ENCODE peak calls at places on chromosomes 12 and 14, in five cellular contexts. N is HepG2, G is K562, W is H1, S is GM12878. U is an unnamed sample.

GRCh38 chr12:30088259-30088995 is 304.7 kb upstream of the TMTC1 start:
- DNase-seq in W (no peak), N (no peak), G (no peak), S (no peak), U (no peak)

GRCh38 chr12:56374726-56375597 is 12.3 kb upstream of the APOF start:
- DNase-seq in G (no peak), S (no peak), W (no peak), N (peak; percentile 62), U (no peak)

GRCh38 chr12:87368259-87368658 is 660.9 kb downstream of the C12orf50 start:
- DNase-seq in G (no peak), S (no peak), N (no peak), W (no peak), U (no peak)

GRCh38 chr12:113779774-113780173 is 186.4 kb downstream of the RBM19 start:
- DNase-seq in N (no peak), S (no peak), G (no peak), W (no peak), U (no peak)

GRCh38 chr12:3770891-3771290 is 18.0 kb upstream of the CRACR2A start:
- DNase-seq in N (no peak), W (no peak), G (no peak), S (no peak), U (no peak)

GRCh38 chr14:68772761-68773381 is 20.0 kb downstream of the ZFP36L1 start:
- DNase-seq in N (no peak), W (no peak), S (no peak), G (no peak), U (no peak)

GRCh38 chr14:104970231-104971068 is 7.7 kb downstream of the AHNAK2 start:
- DNase-seq in G (peak; percentile 34), S (no peak), W (no peak), N (no peak), U (peak; percentile 56)

GRCh38 chr14:36238666-36239363 is 62.3 kb upstream of the PTCSC3 start:
- DNase-seq in W (no peak), S (no peak), N (no peak), G (no peak), U (no peak)

GRCh38 chr14:91344107-91344506 is 73.5 kb downstream of the CCDC88C start:
- DNase-seq in N (no peak), W (no peak), G (no peak), S (no peak), U (no peak)

GRCh38 chr12:116053479-116054195 is 223.9 kb downstream of the MED13L start:
- DNase-seq in N (peak; percentile 71), W (no peak), S (no peak), G (no peak), U (no peak)

GRCh38 chr12:108004368-108004767 is 124.7 kb upstream of the WSCD2 start:
- DNase-seq in G (peak; percentile 14), S (no peak), N (no peak), W (no peak), U (no peak)

GRCh38 chr12:122350444-122350843 is 72.0 kb downstream of the CLIP1 start:
- DNase-seq in S (no peak), W (no peak), G (peak; percentile 25), N (no peak), U (no peak)

GRCh38 chr12:91565246-91565645 is 382.6 kb upstream of the DCN start:
- DNase-seq in N (no peak), G (no peak), W (no peak), S (no peak), U (no peak)

GRCh38 chr12:58095002-58095401 is 153.6 kb downstream of the ATP23 start:
- DNase-seq in G (no peak), N (no peak), S (no peak), W (no peak), U (no peak)

GRCh38 chr14:61460853-61461611 is 139.7 kb downstream of the PRKCH start:
- DNase-seq in G (peak; percentile 12), S (no peak), W (peak; percentile 42), N (peak; percentile 58), U (no peak)

GRCh38 chr12:67355428-67356385 is 86.5 kb downstream of the CAND1 start:
- DNase-seq in W (no peak), N (peak; percentile 42), S (peak; percentile 16), G (peak; percentile 22), U (peak; percentile 34)

GRCh38 chr12:52434096-52434733 is at the start of gene KRT75:
- DNase-seq in G (no peak), S (no peak), N (no peak), W (no peak), U (no peak)

GRCh38 chr12:62631531-62632520 is 165.2 kb downstream of the MON2 start:
- DNase-seq in W (peak; percentile 84), S (no peak), G (no peak), N (peak; percentile 25), U (no peak)

GRCh38 chr14:34920339-34920738 is 45.2 kb upstream of the BAZ1A start:
- DNase-seq in W (no peak), S (no peak), G (no peak), N (no peak), U (no peak)

GRCh38 chr12:74537126-74537706 is 419 bp upstream of the ATXN7L3B start:
- DNase-seq in N (peak; percentile 56), G (peak; percentile 25), S (peak; percentile 48), W (no peak), U (peak; percentile 50)

GRCh38 chr12:112198120-112198733 is 72.9 kb downstream of the TRAFD1 start:
- DNase-seq in N (peak; percentile 64), S (no peak), W (peak; percentile 82), G (peak; percentile 42), U (peak; percentile 41)

GRCh38 chr12:57224973-57225679 is 4.4 kb upstream of the SHMT2 start:
- DNase-seq in W (peak; percentile 94), N (no peak), S (no peak), G (no peak), U (no peak)

DNA sequence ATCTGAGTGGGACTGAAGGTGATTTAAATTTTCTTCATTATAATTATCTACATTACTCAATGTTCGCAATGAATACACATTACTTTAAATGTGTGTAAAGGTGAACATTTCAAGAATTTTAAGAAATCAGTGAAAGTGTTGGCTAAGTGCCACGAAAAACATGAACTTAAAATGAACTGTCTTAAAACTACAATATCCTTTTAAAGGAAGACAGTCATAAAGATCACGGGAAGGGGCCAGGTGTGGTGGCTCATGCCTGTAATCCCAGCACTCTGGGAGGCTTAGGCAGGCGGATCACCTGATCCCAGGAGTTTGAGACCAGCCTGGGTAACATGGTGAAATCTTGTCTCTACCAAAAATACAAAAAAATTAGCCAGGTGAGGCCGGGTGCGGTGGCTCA is 11.2 kb downstream of the MOK start:
- DNase-seq in W (no peak), S (no peak), G (no peak), N (no peak), U (no peak)
- TF ChIP-seq SP1 in W (no peak), S (no peak), G (no peak), N (no peak), U (no peak)

DNA sequence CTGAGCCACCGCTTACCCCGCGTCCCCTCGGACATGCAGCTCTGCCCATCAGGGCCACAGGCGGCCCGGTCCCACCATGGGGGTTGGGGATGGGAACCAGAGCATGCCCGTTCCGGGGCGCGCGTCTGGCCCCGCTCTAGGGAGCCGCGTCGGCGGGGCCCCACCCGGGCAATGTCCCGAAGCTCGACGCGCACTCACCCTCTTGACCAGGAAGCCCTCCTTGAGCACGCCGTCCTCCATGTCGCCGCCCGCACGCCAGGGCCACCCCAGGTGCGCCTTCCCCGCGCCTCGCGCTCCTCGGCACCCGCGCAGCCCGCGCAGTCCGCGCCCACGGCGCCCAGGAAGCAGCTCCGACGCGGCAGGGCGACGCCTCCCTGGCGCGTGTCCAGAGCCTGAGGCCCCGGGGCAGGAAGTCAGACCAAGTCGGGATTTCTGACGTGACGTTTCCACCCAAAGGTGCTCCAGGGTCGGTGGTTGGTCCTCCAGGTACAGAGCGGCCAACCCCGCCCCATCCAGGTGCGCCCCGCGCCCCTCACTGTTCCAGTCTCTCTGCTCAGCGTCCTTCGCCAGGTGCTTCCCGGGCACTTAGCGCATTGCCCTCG is at the start of gene PLEK2:
- DNase-seq in S (no peak), G (no peak), N (no peak), W (peak; percentile 67), U (peak; percentile 81)
- TF ChIP-seq POLR2A in S (no peak), G (no peak), N (no peak), W (no peak), U (peak; percentile 47)

DNA sequence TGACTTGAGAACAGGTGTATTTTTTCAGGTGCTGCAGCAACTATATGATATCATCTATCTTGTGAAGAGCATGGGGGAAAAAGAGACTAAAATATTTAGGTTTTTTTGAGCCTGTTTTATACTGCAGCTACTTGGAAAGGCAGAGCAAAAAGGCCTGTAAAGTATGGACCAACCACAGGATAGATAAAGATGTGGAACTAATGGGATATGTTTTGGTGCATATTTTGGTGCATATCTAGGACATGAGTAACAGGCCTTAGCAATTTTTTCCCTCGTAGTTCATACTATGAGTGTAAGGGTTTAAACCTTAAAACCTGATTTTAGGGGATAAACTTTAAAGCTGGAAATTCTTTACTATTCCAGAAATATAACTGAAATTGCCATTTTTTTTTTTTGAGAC is 6.0 kb upstream of the GTSF1 start:
- DNase-seq in N (no peak), S (no peak), G (no peak), W (no peak), U (no peak)
- H3K4me2 ChIP-seq in N (no peak overlapping the region), S (no peak overlapping the region), G (no peak overlapping the region), W (no peak overlapping the region), U (no peak overlapping the region)

GRCh38 chr12:34402899-34403705 is 380.8 kb downstream of the ALG10 start:
- DNase-seq in N (no peak), S (no peak), W (peak; percentile 1), G (peak; percentile 1), U (no peak)

GRCh38 chr12:34400986-34401658 is 378.8 kb downstream of the ALG10 start:
- DNase-seq in G (peak; percentile 1), N (no peak), W (peak; percentile 6), S (no peak), U (no peak)

GRCh38 chr12:34402228-34402898 is 380.1 kb downstream of the ALG10 start:
- DNase-seq in N (no peak), S (no peak), G (peak; percentile 4), W (peak; percentile 13), U (no peak)

GRCh38 chr12:34400423-34400881 is 378.2 kb downstream of the ALG10 start:
- DNase-seq in G (no peak), W (peak; percentile 6), N (no peak), S (no peak), U (no peak)

GRCh38 chr12:34401659-34402227 is 379.4 kb downstream of the ALG10 start:
- DNase-seq in W (peak; percentile 8), S (no peak), N (no peak), G (peak; percentile 1), U (no peak)
- TF ChIP-seq SP1 in W (no peak), S (no peak), N (no peak), G (no peak), U (no peak)

DNA sequence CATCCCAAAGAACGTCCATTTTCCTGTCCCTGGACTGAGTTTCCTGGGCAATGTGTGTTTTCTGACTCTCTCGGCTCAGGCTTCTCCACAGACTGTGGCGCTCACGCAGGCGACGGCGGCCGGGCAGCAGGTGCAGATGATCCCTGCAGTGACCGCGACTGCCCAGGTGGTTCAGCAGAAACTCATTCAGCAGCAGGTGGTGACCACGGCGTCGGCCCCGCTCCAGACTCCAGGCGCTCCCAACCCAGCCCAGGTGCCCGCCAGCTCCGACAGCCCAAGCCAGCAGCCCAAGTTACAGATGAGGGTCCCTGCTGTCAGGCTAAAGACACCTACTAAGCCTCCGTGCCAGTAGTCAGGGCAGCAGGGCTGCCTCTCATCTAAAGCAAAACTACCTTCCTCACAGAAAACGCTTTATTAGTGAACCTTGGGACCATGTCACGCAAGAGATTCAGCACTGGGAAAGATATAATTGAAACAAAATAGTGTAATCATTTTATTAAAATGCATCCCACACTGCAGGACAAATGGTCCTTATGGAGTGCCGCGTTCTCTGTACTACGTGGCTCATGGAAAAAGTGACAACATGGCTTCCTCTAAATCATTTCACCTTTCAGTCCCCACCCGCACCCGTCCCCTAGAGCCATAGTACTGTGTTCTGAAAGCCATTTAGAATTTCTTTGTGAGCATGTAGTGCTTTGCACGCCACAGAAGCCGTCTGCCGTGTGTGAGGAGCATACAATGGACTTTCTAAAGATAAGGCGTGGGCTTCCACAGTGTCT is 66.6 kb downstream of the DDX51 start:
- DNase-seq in W (no peak), G (no peak), S (no peak), N (no peak), U (no peak)
- TF ChIP-seq POLR2A in W (no peak), G (no peak), S (no peak), N (no peak), U (no peak)